ENCODE peak calls at places on chromosomes 1 and 21, in nine cellular contexts. V, L, Y, W, M, Q, P, G and T are unnamed samples.

GRCh38 chr1:246482780-246483179 is 24.3 kb downstream of the SMYD3 start:
- DNase-seq in V (peak; percentile 48), L (no peak), Y (no peak), W (no peak), M (no peak), Q (no peak), P (no peak), G (no peak), T (no peak)

GRCh38 chr21:45536301-45537081 is 5.7 kb downstream of the SLC19A1 start:
- DNase-seq in V (no peak), L (peak; percentile 7), Y (peak; percentile 5), W (no peak), M (no peak), Q (no peak), P (no peak), G (no peak), T (peak; percentile 26)

GRCh38 chr1:200971955-200972711 is 51.4 kb downstream of the KIF21B start:
- DNase-seq in V (peak; percentile 83), L (peak; percentile 79), Y (peak; percentile 70), W (peak; percentile 65), M (peak; percentile 69), Q (peak; percentile 23), P (peak; percentile 58), G (peak; percentile 84), T (peak; percentile 50)

GRCh38 chr1:83102630-83103071 is 896.3 kb downstream of the TTLL7 start:
- DNase-seq in V (peak; percentile 32), L (no peak), Y (no peak), W (no peak), M (peak; percentile 68), Q (no peak), P (no peak), G (peak; percentile 3), T (no peak)

GRCh38 chr1:63980706-63981407 is 207.0 kb downstream of the ROR1 start:
- DNase-seq in V (no peak), L (no peak), Y (no peak), W (no peak), M (no peak), Q (no peak), P (no peak), G (no peak), T (no peak)

GRCh38 chr1:67347688-67348472 is 40.2 kb downstream of the IL12RB2 start:
- DNase-seq in V (peak; percentile 87), L (peak; percentile 16), Y (peak; percentile 16), W (no peak), M (peak; percentile 70), Q (no peak), P (no peak), G (peak; percentile 86), T (peak; percentile 38)

GRCh38 chr1:170538687-170539086 is 6.7 kb downstream of the GORAB start:
- DNase-seq in V (no peak), L (no peak), Y (no peak), W (no peak), M (no peak), Q (no peak), P (no peak), G (no peak), T (no peak)

GRCh38 chr1:89692601-89693503 is 59.9 kb downstream of the LRRC8C start:
- DNase-seq in V (peak; percentile 41), L (peak; percentile 16), Y (no peak), W (no peak), M (peak; percentile 11), Q (no peak), P (no peak), G (no peak), T (no peak)

GRCh38 chr1:70140343-70140742 is 65.0 kb downstream of the LRRC40 start:
- DNase-seq in V (peak; percentile 90), L (no peak), Y (no peak), W (no peak), M (no peak), Q (no peak), P (no peak), G (no peak), T (no peak)

GRCh38 chr1:33140153-33141149 is 41.4 kb downstream of the TRIM62 start:
- DNase-seq in V (peak; percentile 49), L (no peak), Y (no peak), W (no peak), M (no peak), Q (no peak), P (no peak), G (peak; percentile 71), T (no peak)

GRCh38 chr1:151346082-151346768 is 827 bp downstream of the RFX5 start:
- DNase-seq in V (no peak), L (no peak), Y (no peak), W (no peak), M (no peak), Q (no peak), P (no peak), G (peak; percentile 3), T (no peak)

GRCh38 chr1:208803371-208803811 is 559.2 kb upstream of the PLXNA2 start:
- DNase-seq in V (no peak), L (no peak), Y (no peak), W (no peak), M (peak; percentile 63), Q (peak; percentile 45), P (no peak), G (no peak), T (no peak)

GRCh38 chr1:109977657-109978378 is 6.7 kb upstream of the AHCYL1 start:
- DNase-seq in V (peak; percentile 46), L (no peak), Y (peak; percentile 84), W (no peak), M (no peak), Q (no peak), P (peak; percentile 64), G (no peak), T (no peak)

GRCh38 chr1:221667504-221667903 is 74.4 kb downstream of the DUSP10 start:
- DNase-seq in V (peak; percentile 78), L (no peak), Y (no peak), W (no peak), M (no peak), Q (no peak), P (no peak), G (no peak), T (no peak)

GRCh38 chr1:223712856-223713494 is 636 bp downstream of the CAPN2 start:
- DNase-seq in V (peak; percentile 59), L (no peak), Y (peak; percentile 55), W (peak; percentile 48), M (peak; percentile 44), Q (no peak), P (peak; percentile 28), G (no peak), T (no peak)
- H3K4me1 ChIP-seq in V (peaks cover 66% of the 10 kb centered on the region), L (no peaks in the 10 kb centered on the region), Y (peaks cover 22% of the 10 kb centered on the region), W (peaks cover 72% of the 10 kb centered on the region), M (peaks cover 10% of the 10 kb centered on the region), Q (peaks cover 56% of the 10 kb centered on the region), P (no peaks in the 10 kb centered on the region), G (peaks cover 21% of the 10 kb centered on the region), T (peaks cover 82% of the 10 kb centered on the region)

GRCh38 chr1:20367626-20368025 is 77.0 kb downstream of the VWA5B1 start:
- DNase-seq in V (no peak), L (no peak), Y (no peak), W (no peak), M (no peak), Q (no peak), P (no peak), G (no peak), T (no peak)
- H3K27me3 ChIP-seq in V (peaks cover 73% of the 10 kb centered on the region), L (peaks cover 12% of the 10 kb centered on the region), Y (no peaks in the 10 kb centered on the region), W (peaks cover 8% of the 10 kb centered on the region), M (peaks cover 95% of the 10 kb centered on the region), Q (peaks cover 92% of the 10 kb centered on the region), P (peaks cover 87% of the 10 kb centered on the region), G (peaks cover 84% of the 10 kb centered on the region), T (no peaks in the 10 kb centered on the region)

DNA sequence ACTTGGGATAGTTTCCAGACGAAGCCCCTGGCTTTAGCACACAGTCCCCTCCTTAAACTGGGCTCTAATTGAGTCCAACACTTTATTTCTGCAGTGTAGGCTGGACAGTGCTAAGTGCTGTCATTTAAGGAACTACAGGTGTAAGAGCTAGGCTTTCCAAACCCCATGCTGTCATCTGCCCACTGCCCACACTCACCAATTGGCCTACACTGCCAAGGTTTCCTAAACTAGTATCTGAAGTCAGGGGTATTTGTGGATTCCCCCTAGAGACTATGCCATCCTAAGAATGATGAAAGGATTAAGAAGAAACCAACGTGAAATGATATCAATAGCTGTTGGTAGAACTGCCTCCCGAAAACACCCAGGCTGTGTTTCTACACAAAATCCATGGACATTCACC is 160.9 kb downstream of the TBX15 start:
- DNase-seq in V (no peak), L (no peak), Y (no peak), W (no peak), M (no peak), Q (no peak), P (no peak), G (no peak), T (no peak)
- H3K4me1 ChIP-seq in V (peaks cover 5% of the 10 kb centered on the region), L (no peaks in the 10 kb centered on the region), Y (no peaks in the 10 kb centered on the region), W (no peaks in the 10 kb centered on the region), M (no peaks in the 10 kb centered on the region), Q (no peaks in the 10 kb centered on the region), P (no peaks in the 10 kb centered on the region), G (no peaks in the 10 kb centered on the region), T (no peaks in the 10 kb centered on the region)

GRCh38 chr1:112790920-112791722 is 76.0 kb upstream of the PPM1J start:
- DNase-seq in V (no peak), L (peak; percentile 84), Y (no peak), W (no peak), M (no peak), Q (no peak), P (no peak), G (no peak), T (no peak)

GRCh38 chr1:112797221-112797620 is 82.1 kb upstream of the PPM1J start:
- DNase-seq in V (no peak), L (no peak), Y (no peak), W (no peak), M (no peak), Q (no peak), P (no peak), G (no peak), T (no peak)

GRCh38 chr1:112794654-112795239 is 79.6 kb upstream of the PPM1J start:
- DNase-seq in V (no peak), L (no peak), Y (no peak), W (no peak), M (no peak), Q (no peak), P (no peak), G (peak; percentile 62), T (no peak)

GRCh38 chr1:112791723-112792104 is 76.6 kb upstream of the PPM1J start:
- DNase-seq in V (no peak), L (no peak), Y (no peak), W (no peak), M (no peak), Q (no peak), P (no peak), G (no peak), T (no peak)

DNA sequence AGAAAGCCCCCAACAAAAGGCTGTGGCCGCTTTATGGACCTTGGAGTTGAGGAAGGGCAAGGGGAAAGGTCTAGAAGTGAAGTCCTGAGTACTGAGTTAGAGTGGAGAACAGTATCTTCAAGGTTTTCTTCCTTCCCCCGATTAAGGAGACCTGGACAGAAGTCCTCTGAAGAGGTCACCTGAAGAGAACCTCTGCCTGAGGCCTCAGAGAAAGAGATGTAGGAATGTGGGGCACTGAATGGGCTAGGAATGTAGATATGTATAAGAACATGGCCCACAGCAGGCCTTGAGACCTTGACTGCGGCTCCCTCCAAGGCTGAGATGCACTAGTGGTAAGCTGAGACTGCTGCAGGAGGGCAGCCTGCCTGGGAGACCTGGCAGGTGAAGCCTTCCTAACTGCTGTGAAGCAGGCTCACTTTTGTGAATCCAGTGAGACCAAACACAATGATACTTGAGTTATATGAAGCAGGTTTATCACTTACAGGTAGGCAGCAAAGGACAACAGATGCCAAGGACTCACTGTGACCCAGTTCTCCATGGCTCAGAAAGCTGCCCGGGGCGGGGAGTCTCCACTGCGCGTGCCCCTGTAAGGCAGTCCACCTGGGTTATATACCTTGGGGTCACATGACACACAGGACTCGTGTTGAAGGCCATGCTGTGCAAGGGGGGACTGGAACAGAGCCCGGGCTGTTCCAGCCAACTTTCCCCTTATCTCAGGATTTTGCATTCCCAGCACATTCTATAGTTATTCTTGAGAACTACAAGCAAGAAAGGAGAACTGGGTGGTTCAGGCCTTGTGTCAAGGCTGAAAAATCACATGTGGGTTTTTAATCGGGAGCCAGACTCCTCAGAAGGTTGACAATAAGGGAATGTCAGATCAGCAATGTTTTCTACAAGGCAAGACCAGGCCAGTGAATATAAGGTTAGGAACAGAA is 78.8 kb upstream of the PPM1J start:
- DNase-seq in V (no peak), L (no peak), Y (no peak), W (no peak), M (no peak), Q (no peak), P (no peak), G (no peak), T (no peak)
- H3K27me3 ChIP-seq in V (no peaks in the 10 kb centered on the region), L (peaks cover 24% of the 10 kb centered on the region), Y (no peaks in the 10 kb centered on the region), W (no peaks in the 10 kb centered on the region), M (no peaks in the 10 kb centered on the region), Q (no peaks in the 10 kb centered on the region), P (no peaks in the 10 kb centered on the region), G (peaks cover 25% of the 10 kb centered on the region), T (no peaks in the 10 kb centered on the region)